ENCODE peak calls at places on chromosomes 12 and 14, in four cellular contexts. One of them, this sample, is unnamed.

GRCh38 chr12:109236257-109236656 is 72.8 kb downstream of the FOXN4 start:
- DNase-seq in IMR-90: no peak
- DNase-seq in H9: no peak
- DNase-seq in mesendoderm: no peak
- DNase-seq in this sample: no peak

GRCh38 chr14:76328457-76329137 is 47.3 kb upstream of the ESRRB start:
- DNase-seq in IMR-90: no peak
- DNase-seq in mesendoderm: no peak
- DNase-seq in H9: no peak
- DNase-seq in this sample: no peak

GRCh38 chr14:96162265-96162664 is 42.4 kb upstream of the BDKRB2 start:
- DNase-seq in IMR-90: peak
- DNase-seq in H9: peak
- DNase-seq in mesendoderm: no peak
- DNase-seq in this sample: no peak

GRCh38 chr12:128947199-128947598 is 93.9 kb downstream of the GLT1D1 start:
- DNase-seq in mesendoderm: no peak
- DNase-seq in H9: no peak
- DNase-seq in IMR-90: no peak
- DNase-seq in this sample: no peak

GRCh38 chr12:97637770-97638169 is 175.2 kb downstream of the RMST start:
- DNase-seq in IMR-90: no peak
- DNase-seq in H9: no peak
- DNase-seq in mesendoderm: peak
- DNase-seq in this sample: no peak

GRCh38 chr12:3132636-3133409 is 55.6 kb downstream of the TSPAN9 start:
- DNase-seq in IMR-90: peak
- DNase-seq in H9: peak
- DNase-seq in mesendoderm: peak
- DNase-seq in this sample: peak

GRCh38 chr12:119964876-119965275 is 24.2 kb upstream of the BICDL1 start:
- DNase-seq in H9: no peak
- DNase-seq in mesendoderm: no peak
- DNase-seq in IMR-90: no peak
- DNase-seq in this sample: no peak

GRCh38 chr12:2804390-2805145 is 7.9 kb upstream of the ITFG2 start:
- DNase-seq in mesendoderm: no peak
- DNase-seq in H9: no peak
- DNase-seq in IMR-90: peak
- DNase-seq in this sample: no peak

GRCh38 chr12:115478505-115478904 is 794.5 kb upstream of the TBX3 start:
- DNase-seq in IMR-90: no peak
- DNase-seq in H9: no peak
- DNase-seq in mesendoderm: no peak
- DNase-seq in this sample: no peak

GRCh38 chr12:106285993-106286392 is 16.5 kb upstream of the TCP11L2 start:
- DNase-seq in IMR-90: no peak
- DNase-seq in mesendoderm: no peak
- DNase-seq in H9: no peak
- DNase-seq in this sample: no peak

GRCh38 chr12:115374480-115375187 is 690.7 kb upstream of the TBX3 start:
- DNase-seq in IMR-90: no peak
- DNase-seq in H9: no peak
- DNase-seq in mesendoderm: peak
- DNase-seq in this sample: no peak

GRCh38 chr12:130838284-130838950 is 633 bp downstream of the STX2 start:
- DNase-seq in IMR-90: no peak
- DNase-seq in mesendoderm: peak
- DNase-seq in H9: peak
- DNase-seq in this sample: peak

GRCh38 chr12:120710805-120711296 is 593 bp downstream of the UNC119B start:
- DNase-seq in H9: peak
- DNase-seq in IMR-90: no peak
- DNase-seq in mesendoderm: peak
- DNase-seq in this sample: peak

GRCh38 chr14:93970967-93971634 is 5.3 kb downstream of the ASB2 start:
- DNase-seq in mesendoderm: no peak
- DNase-seq in IMR-90: peak
- DNase-seq in H9: no peak
- DNase-seq in this sample: no peak

GRCh38 chr12:101459642-101460346 is 15.3 kb upstream of the SPIC start:
- DNase-seq in IMR-90: peak
- DNase-seq in H9: no peak
- DNase-seq in mesendoderm: peak
- DNase-seq in this sample: no peak

GRCh38 chr12:94178054-94178453 is 29.7 kb downstream of the PLXNC1 start:
- DNase-seq in mesendoderm: no peak
- DNase-seq in IMR-90: no peak
- DNase-seq in H9: no peak
- DNase-seq in this sample: no peak

GRCh38 chr14:22870811-22871199 is 735 bp upstream of the LRP10 start:
- DNase-seq in H9: no peak
- DNase-seq in mesendoderm: no peak
- DNase-seq in IMR-90: no peak
- DNase-seq in this sample: no peak

GRCh38 chr12:99259040-99259934 is 388.3 kb upstream of the GARIN6 start:
- DNase-seq in IMR-90: no peak
- DNase-seq in H9: no peak
- DNase-seq in mesendoderm: peak
- DNase-seq in this sample: no peak

GRCh38 chr12:84813780-84814663 is 98.6 kb downstream of the SLC6A15 start:
- DNase-seq in IMR-90: no peak
- DNase-seq in H9: no peak
- DNase-seq in mesendoderm: no peak
- DNase-seq in this sample: no peak

GRCh38 chr12:93378373-93379310 is 917 bp downstream of the NUDT4 start:
- DNase-seq in H9: peak
- DNase-seq in mesendoderm: peak
- DNase-seq in IMR-90: peak
- DNase-seq in this sample: no peak

GRCh38 chr12:105107176-105107496 is 395 bp upstream of the WASHC4 start:
- DNase-seq in H9: no peak
- DNase-seq in mesendoderm: no peak
- DNase-seq in IMR-90: peak
- DNase-seq in this sample: no peak

GRCh38 chr14:34021096-34021495 is 70.2 kb upstream of the EGLN3 start:
- DNase-seq in mesendoderm: no peak
- DNase-seq in H9: no peak
- DNase-seq in IMR-90: no peak
- DNase-seq in this sample: no peak

GRCh38 chr12:90953956-90954421 is 987 bp downstream of the CCER1 start:
- DNase-seq in mesendoderm: peak
- DNase-seq in H9: peak
- DNase-seq in IMR-90: no peak
- DNase-seq in this sample: peak

GRCh38 chr12:29830391-29830790 is 46.6 kb upstream of the TMTC1 start:
- DNase-seq in H9: no peak
- DNase-seq in mesendoderm: no peak
- DNase-seq in IMR-90: no peak
- DNase-seq in this sample: no peak
- H3K56ac ChIP-seq in H9: no peak
- H3K56ac ChIP-seq in mesendoderm: no peak
- H3K56ac ChIP-seq in IMR-90: no peak
- H3K56ac ChIP-seq in this sample: no peak

GRCh38 chr12:117876492-117876816 is 92.3 kb downstream of the KSR2 start:
- DNase-seq in mesendoderm: no peak
- DNase-seq in H9: no peak
- DNase-seq in IMR-90: no peak
- DNase-seq in this sample: no peak
- H3K56ac ChIP-seq in mesendoderm: no peak
- H3K56ac ChIP-seq in H9: no peak
- H3K56ac ChIP-seq in IMR-90: no peak
- H3K56ac ChIP-seq in this sample: no peak

GRCh38 chr14:69522026-69522425 is 37.5 kb downstream of the PLEKHD1 start:
- DNase-seq in mesendoderm: no peak
- DNase-seq in IMR-90: no peak
- DNase-seq in H9: no peak
- DNase-seq in this sample: no peak

GRCh38 chr14:69518341-69519101 is 34.0 kb downstream of the PLEKHD1 start:
- DNase-seq in IMR-90: no peak
- DNase-seq in H9: no peak
- DNase-seq in mesendoderm: no peak
- DNase-seq in this sample: no peak

GRCh38 chr14:69519253-69519661 is 34.7 kb downstream of the PLEKHD1 start:
- DNase-seq in H9: no peak
- DNase-seq in mesendoderm: no peak
- DNase-seq in IMR-90: no peak
- DNase-seq in this sample: no peak

DNA sequence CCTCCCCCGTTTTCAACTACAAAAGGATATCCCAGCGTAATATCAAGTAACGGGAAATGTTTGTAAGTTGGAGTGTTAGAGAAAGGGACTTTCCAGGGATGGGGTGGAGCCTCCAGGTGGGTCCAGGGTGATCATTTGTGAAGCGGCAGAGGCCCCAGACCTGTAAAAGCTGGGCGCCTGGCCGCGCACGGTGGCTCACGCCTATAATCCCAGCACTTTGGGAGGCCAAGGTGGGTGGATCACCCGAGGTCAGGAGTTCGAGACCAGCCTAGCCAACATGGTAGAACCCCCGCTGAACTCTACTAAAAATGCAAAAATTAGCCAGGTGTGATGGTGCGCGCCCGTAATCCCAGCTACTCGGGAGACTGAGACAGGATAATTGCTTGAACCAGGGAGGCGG is 35.2 kb downstream of the PLEKHD1 start:
- DNase-seq in mesendoderm: no peak
- DNase-seq in IMR-90: no peak
- DNase-seq in H9: no peak
- DNase-seq in this sample: no peak
- H3K56ac ChIP-seq in mesendoderm: no peak
- H3K56ac ChIP-seq in IMR-90: no peak
- H3K56ac ChIP-seq in H9: no peak
- H3K56ac ChIP-seq in this sample: no peak

DNA sequence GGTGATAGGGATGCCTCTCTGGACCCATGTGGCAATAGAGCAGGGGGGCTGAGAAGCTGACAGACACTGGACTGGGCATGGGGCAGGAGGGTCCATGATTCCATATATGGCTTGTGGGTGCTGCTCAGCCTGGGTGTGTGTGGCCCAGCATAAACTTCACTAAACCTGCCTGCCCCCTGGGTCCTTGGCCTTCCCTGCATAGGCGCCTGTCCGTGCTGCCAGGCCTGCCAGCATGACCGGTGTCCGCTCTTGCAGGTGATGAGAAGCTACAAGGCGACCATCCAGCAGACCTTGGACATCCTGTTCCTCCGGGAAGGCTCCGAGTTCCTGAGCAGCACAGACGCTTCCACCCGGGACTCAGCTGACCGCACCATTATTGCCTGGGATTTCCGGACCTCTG is 61.6 kb downstream of the BEGAIN start:
- DNase-seq in IMR-90: no peak
- DNase-seq in H9: no peak
- DNase-seq in mesendoderm: no peak
- DNase-seq in this sample: no peak
- H3K56ac ChIP-seq in IMR-90: no peak
- H3K56ac ChIP-seq in H9: no peak
- H3K56ac ChIP-seq in mesendoderm: no peak
- H3K56ac ChIP-seq in this sample: no peak

GRCh38 chr14:60734465-60735242 is at the start of gene MNAT1:
- DNase-seq in mesendoderm: peak
- DNase-seq in H9: peak
- DNase-seq in IMR-90: peak
- DNase-seq in this sample: peak

GRCh38 chr14:60732840-60733483 is 1.6 kb upstream of the MNAT1 start:
- DNase-seq in H9: no peak
- DNase-seq in IMR-90: no peak
- DNase-seq in mesendoderm: no peak
- DNase-seq in this sample: no peak

GRCh38 chr14:60738843-60739508 is 4.4 kb downstream of the MNAT1 start:
- DNase-seq in mesendoderm: no peak
- DNase-seq in IMR-90: no peak
- DNase-seq in H9: no peak
- DNase-seq in this sample: no peak

DNA sequence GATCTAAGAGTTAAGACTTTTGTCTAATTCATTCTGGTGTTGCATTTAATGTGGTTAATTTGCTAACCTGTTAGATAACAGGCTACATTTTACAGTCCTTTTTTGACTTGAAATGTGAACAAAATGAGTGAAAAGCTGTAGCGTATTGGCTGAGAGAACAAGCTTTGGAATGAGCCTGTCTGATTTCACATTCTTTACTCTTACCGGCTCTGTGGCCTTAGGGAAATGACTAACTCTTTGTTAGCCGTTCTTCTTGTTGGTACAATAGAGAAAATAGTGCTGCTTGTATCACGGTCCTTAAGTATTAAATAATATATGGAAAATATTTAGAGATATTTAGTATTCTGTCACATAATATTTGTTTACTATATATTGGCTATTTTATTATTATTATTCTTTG is 1.9 kb downstream of the MNAT1 start:
- DNase-seq in mesendoderm: peak
- DNase-seq in IMR-90: peak
- DNase-seq in H9: no peak
- DNase-seq in this sample: no peak
- H3K56ac ChIP-seq in mesendoderm: no peak
- H3K56ac ChIP-seq in IMR-90: no peak
- H3K56ac ChIP-seq in H9: no peak
- H3K56ac ChIP-seq in this sample: no peak

GRCh38 chr14:81192594-81192993 is 28.2 kb downstream of the GTF2A1 start:
- DNase-seq in IMR-90: no peak
- DNase-seq in H9: no peak
- DNase-seq in mesendoderm: no peak
- DNase-seq in this sample: no peak

GRCh38 chr14:81187832-81188522 is 32.8 kb downstream of the GTF2A1 start:
- DNase-seq in H9: no peak
- DNase-seq in IMR-90: no peak
- DNase-seq in mesendoderm: no peak
- DNase-seq in this sample: no peak
- H3K56ac ChIP-seq in H9: no peak
- H3K56ac ChIP-seq in IMR-90: no peak
- H3K56ac ChIP-seq in mesendoderm: no peak
- H3K56ac ChIP-seq in this sample: no peak

GRCh38 chr14:99134333-99135046 is 137.5 kb downstream of the BCL11B start:
- DNase-seq in H9: no peak
- DNase-seq in mesendoderm: no peak
- DNase-seq in IMR-90: no peak
- DNase-seq in this sample: no peak

GRCh38 chr14:99137913-99138571 is 134.0 kb downstream of the BCL11B start:
- DNase-seq in mesendoderm: peak
- DNase-seq in IMR-90: no peak
- DNase-seq in H9: peak
- DNase-seq in this sample: peak

GRCh38 chr14:99137001-99137700 is 134.8 kb downstream of the BCL11B start:
- DNase-seq in mesendoderm: peak
- DNase-seq in H9: peak
- DNase-seq in IMR-90: no peak
- DNase-seq in this sample: no peak

GRCh38 chr14:99136401-99136800 is 135.6 kb downstream of the BCL11B start:
- DNase-seq in H9: peak
- DNase-seq in IMR-90: no peak
- DNase-seq in mesendoderm: no peak
- DNase-seq in this sample: no peak

DNA sequence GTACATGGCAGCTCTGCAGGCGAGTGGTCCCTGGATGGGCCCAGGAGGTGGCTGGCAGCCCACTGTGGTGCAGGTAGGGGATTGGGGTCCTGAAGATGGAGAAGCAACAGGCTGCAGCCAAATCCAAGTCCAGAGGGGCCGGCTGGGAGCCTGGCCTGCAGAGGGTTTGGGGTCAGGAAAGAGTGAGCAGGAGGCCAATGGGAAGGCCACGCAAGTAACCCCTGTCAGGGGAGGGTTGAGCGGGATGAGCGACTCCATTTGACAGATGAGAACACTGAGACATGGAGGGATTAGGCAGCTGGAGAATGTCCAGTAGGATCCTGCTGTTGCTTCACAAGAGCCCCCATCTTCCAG is 136.0 kb downstream of the BCL11B start:
- DNase-seq in mesendoderm: no peak
- DNase-seq in IMR-90: no peak
- DNase-seq in H9: peak
- DNase-seq in this sample: peak
- H3K56ac ChIP-seq in mesendoderm: no peak
- H3K56ac ChIP-seq in IMR-90: no peak
- H3K56ac ChIP-seq in H9: no peak
- H3K56ac ChIP-seq in this sample: peak